ENCODE peak calls at places on chromosome 20, in seven cellular contexts. B is ovary, E is adrenal gland, G is thyroid gland, A is stomach, H is transverse colon, U is esophagus muscularis mucosa. T is an unnamed sample.

GRCh38 chr20:5531318-5532081 is 214.7 kb upstream of the PROKR2 start:
- DNase-seq in B (no peak), E (peak), G (no peak), A (no peak), H (no peak), U (no peak), T (no peak)

GRCh38 chr20:33733654-33734576 is 2.1 kb downstream of the ZNF341 start:
- DNase-seq in B (peak), E (peak), G (no peak), A (peak), H (peak), U (no peak), T (peak)

GRCh38 chr20:36573798-36574277 is 441 bp downstream of the TGIF2 start:
- DNase-seq in B (no peak), E (no peak), G (peak), A (peak), H (peak), U (no peak), T (peak)

GRCh38 chr20:62678553-62678952 is 30.1 kb upstream of the NTSR1 start:
- DNase-seq in B (no peak), E (no peak), G (no peak), A (no peak), H (no peak), U (no peak), T (no peak)

GRCh38 chr20:19986419-19986818 is 30.7 kb upstream of the NAA20 start:
- DNase-seq in B (no peak), E (no peak), G (no peak), A (no peak), H (no peak), U (no peak), T (no peak)

GRCh38 chr20:7123457-7123856 is 356.0 kb downstream of the BMP2 start:
- DNase-seq in B (no peak), E (no peak), G (no peak), A (no peak), H (no peak), U (no peak), T (no peak)

GRCh38 chr20:3092611-3093379 is 8.3 kb upstream of the AVP start:
- DNase-seq in B (no peak), E (no peak), G (no peak), A (no peak), H (no peak), U (no peak), T (peak)

GRCh38 chr20:341682-342081 is 5.2 kb upstream of the NRSN2 start:
- DNase-seq in B (no peak), E (no peak), G (no peak), A (no peak), H (no peak), U (no peak), T (no peak)

GRCh38 chr20:61448396-61448795 is 196.3 kb downstream of the CDH4 start:
- DNase-seq in B (no peak), E (no peak), G (no peak), A (no peak), H (no peak), U (no peak), T (no peak)

GRCh38 chr20:58899518-58899917 is 47.0 kb downstream of the GNAS start:
- DNase-seq in B (no peak), E (no peak), G (no peak), A (no peak), H (no peak), U (no peak), T (no peak)

GRCh38 chr20:50824137-50824536 is 29.3 kb downstream of the BCAS4 start:
- DNase-seq in B (peak), E (peak), G (no peak), A (peak), H (no peak), U (no peak), T (no peak)

GRCh38 chr20:34522969-34523871 is 7.0 kb downstream of the DYNLRB1 start:
- DNase-seq in B (peak), E (peak), G (peak), A (peak), H (peak), U (peak), T (no peak)

GRCh38 chr20:41395669-41396664 is 29.3 kb upstream of the EMILIN3 start:
- DNase-seq in B (peak), E (no peak), G (no peak), A (no peak), H (no peak), U (no peak), T (no peak)

GRCh38 chr20:40160151-40160550 is 528.9 kb downstream of the MAFB start:
- DNase-seq in B (peak), E (peak), G (peak), A (peak), H (peak), U (no peak), T (no peak)

GRCh38 chr20:39429716-39430115 is 467.6 kb downstream of the DHX35 start:
- DNase-seq in B (no peak), E (peak), G (no peak), A (no peak), H (no peak), U (no peak), T (no peak)

GRCh38 chr20:37381621-37382538 is 35.9 kb downstream of the SRC start:
- DNase-seq in B (peak), E (no peak), G (no peak), A (no peak), H (no peak), U (no peak), T (peak)

GRCh38 chr20:45581702-45582101 is 2.6 kb upstream of the WFDC8 start:
- DNase-seq in B (no peak), E (no peak), G (no peak), A (no peak), H (no peak), U (no peak), T (no peak)

GRCh38 chr20:45579184-45579583 is at the start of gene WFDC8:
- DNase-seq in B (no peak), E (no peak), G (peak), A (no peak), H (no peak), U (no peak), T (no peak)

GRCh38 chr20:45576995-45577394 is 2.1 kb downstream of the WFDC8 start:
- DNase-seq in B (no peak), E (no peak), G (peak), A (no peak), H (no peak), U (no peak), T (no peak)

GRCh38 chr20:45575931-45576330 is 3.2 kb downstream of the WFDC8 start:
- DNase-seq in B (no peak), E (no peak), G (no peak), A (no peak), H (no peak), U (no peak), T (no peak)

DNA sequence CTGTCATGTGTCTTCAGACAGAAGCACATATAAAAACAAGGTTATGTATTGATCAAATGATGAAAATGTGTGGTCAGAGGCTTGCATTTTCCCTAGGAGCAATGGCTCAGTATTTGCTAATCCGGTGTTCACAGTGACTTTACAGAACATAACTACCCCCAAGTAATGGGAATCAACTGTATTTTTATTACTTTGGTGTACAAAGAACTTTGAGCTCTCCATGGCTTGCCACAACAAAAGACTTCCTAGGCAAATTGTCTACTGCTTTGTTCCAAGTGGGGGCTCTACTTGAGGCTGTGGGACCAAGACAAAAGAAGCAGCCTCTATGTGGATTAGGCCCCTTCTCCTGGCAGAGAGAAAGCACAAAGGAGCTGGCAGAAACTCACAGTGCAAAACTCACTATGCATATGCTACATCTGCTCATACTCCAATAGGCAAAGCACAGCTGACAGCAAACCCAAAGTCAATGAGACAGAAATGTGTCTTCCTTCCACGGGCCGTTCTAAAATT is 878 bp downstream of the WFDC8 start:
- DNase-seq in B (no peak), E (no peak), G (no peak), A (no peak), H (no peak), U (no peak), T (no peak)
- H3K27ac ChIP-seq in B (no peak), E (no peak), G (no peak), A (no peak), H (no peak), U (no peak), T (no peak)

GRCh38 chr20:31871602-31871954 is 1.1 kb downstream of the TTLL9 start:
- DNase-seq in B (no peak), E (no peak), G (no peak), A (no peak), H (no peak), U (no peak), T (no peak)

GRCh38 chr20:31870703-31871601 is 518 bp downstream of the TTLL9 start:
- DNase-seq in B (no peak), E (no peak), G (peak), A (peak), H (peak), U (no peak), T (no peak)

GRCh38 chr20:31869673-31869941 is 720 bp downstream of the DUSP15 start:
- DNase-seq in B (no peak), E (no peak), G (no peak), A (no peak), H (no peak), U (no peak), T (no peak)

GRCh38 chr20:31868853-31869672 is 1.3 kb downstream of the DUSP15 start:
- DNase-seq in B (no peak), E (peak), G (no peak), A (no peak), H (no peak), U (no peak), T (no peak)

DNA sequence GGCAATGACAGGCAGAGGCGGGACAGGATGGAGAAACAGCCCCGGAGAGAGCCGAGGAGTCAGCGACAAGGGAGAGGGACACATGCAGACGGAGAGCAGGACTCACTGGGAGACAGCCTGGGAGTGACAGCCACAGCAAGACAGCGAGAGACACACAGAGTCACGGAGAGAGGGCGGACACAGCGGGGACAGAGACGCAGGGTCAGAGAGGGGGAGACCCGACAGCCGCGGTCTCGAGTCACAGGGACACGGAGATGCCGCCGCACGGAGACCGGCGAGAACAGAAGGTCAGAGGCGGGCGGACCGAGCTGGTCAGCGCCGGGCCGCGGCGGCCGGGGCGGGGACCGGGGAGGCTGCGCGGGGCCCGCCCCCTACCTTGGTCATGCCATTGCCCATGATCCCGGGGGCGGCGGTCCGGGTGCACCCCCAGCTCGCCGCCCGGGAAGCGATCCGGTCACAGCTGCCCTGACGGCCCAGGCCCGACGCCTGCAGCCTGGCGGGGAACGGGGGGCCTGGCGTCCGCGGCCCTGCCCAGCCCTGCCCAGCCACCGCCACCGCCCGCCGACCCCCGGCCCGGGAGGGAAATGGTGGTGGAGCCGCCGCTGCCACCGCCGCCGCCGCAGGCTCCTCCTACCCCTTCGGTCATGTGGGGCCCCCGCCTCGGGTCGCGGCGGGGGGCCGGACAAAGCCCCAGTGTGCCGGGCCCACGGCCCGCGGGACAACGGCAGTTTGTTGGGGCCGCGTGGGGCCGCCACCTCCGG is at the start of the genes DUSP15 and TTLL9:
- DNase-seq in B (peak), E (peak), G (peak), A (peak), H (peak), U (no peak), T (peak)
- TF ChIP-seq POLR2A in B (no peak), E (no peak), G (peak), A (no peak), H (no peak), U (no peak), T (no peak)

GRCh38 chr20:8855315-8855714 is 213.6 kb upstream of the PLCB4 start:
- DNase-seq in B (peak), E (no peak), G (peak), A (no peak), H (no peak), U (no peak), T (no peak)
- H3K27ac ChIP-seq in B (peak), E (no peak), G (no peak), A (peak), H (peak), U (peak), T (no peak)

DNA sequence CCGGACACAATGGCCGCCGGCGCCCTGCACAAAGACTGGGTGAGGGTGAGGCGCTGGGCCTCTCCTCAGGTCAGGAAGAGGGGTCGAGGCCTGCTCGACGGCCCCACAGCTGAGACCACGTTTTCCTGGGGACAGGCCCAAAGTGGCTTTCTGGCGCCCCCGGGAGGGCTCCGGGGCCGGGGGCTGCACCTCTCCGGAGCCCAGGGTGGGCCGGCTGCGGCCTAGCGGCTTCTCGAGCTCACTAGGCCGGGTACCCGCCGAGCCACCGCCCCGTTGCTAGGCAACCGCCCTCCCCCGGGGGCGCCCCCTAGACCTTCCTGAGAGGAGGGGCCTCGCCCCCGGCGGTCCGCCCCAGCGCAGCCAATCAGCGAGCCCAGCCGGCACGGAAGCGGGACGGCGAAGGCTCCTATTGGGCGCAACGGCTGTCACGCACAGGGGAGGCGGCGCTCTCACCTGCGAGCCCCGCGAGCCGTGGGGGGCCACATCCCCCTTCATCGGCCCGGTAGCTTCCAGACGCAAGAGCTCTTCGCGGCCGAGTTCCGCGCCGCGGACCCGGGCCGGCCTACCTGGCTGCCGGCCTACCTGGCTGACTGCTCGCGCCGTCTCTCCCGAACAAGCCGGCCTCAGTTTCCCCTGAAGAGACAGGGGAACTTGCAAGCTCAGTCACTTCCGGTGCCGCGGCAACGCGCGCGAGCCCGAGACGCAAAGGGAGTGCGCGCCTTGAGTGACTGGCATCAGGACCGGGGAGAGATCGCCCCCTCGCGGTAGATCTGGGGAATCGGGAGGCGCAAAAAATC is 812 bp upstream of the BCL2L1 start:
- DNase-seq in B (peak), E (peak), G (peak), A (peak), H (peak), U (peak), T (peak)
- TF ChIP-seq POLR2A in B (peak), E (peak), G (peak), A (no peak), H (peak), U (peak), T (no peak)

T was measured in spleen.